ENCODE peak calls at places on chromosomes 16 and 17, in seven cellular contexts. One of them, this sample, is unnamed.

GRCh38 chr16:11057696-11058345 is 113.5 kb downstream of the CLEC16A start:
- DNase-seq in heart left ventricle: no peak
- DNase-seq in A549: no peak
- DNase-seq in endothelial cell of umbilical vein: no peak
- DNase-seq in body of pancreas: no peak
- DNase-seq in uterus: no peak
- DNase-seq in thyroid gland: no peak
- DNase-seq in this sample: no peak

GRCh38 chr17:16419074-16419928 is 3.9 kb downstream of the TRPV2 start:
- DNase-seq in heart left ventricle: no peak
- DNase-seq in A549: peak
- DNase-seq in endothelial cell of umbilical vein: peak
- DNase-seq in body of pancreas: no peak
- DNase-seq in uterus: no peak
- DNase-seq in thyroid gland: peak
- DNase-seq in this sample: peak

GRCh38 chr17:82097919-82098168 is 192 bp downstream of the FASN start:
- DNase-seq in heart left ventricle: no peak
- DNase-seq in A549: no peak
- DNase-seq in endothelial cell of umbilical vein: no peak
- DNase-seq in body of pancreas: no peak
- DNase-seq in uterus: no peak
- DNase-seq in thyroid gland: no peak
- DNase-seq in this sample: no peak

GRCh38 chr16:70156207-70156978 is 17.2 kb upstream of the CLEC18C start:
- DNase-seq in heart left ventricle: no peak
- DNase-seq in A549: no peak
- DNase-seq in endothelial cell of umbilical vein: peak
- DNase-seq in body of pancreas: no peak
- DNase-seq in uterus: no peak
- DNase-seq in thyroid gland: no peak
- DNase-seq in this sample: no peak

GRCh38 chr17:31286587-31286986 is 10.5 kb downstream of the OMG start:
- DNase-seq in heart left ventricle: no peak
- DNase-seq in A549: no peak
- DNase-seq in endothelial cell of umbilical vein: no peak
- DNase-seq in body of pancreas: no peak
- DNase-seq in uterus: no peak
- DNase-seq in thyroid gland: no peak
- DNase-seq in this sample: no peak

GRCh38 chr17:32757963-32758362 is 119.0 kb downstream of the MYO1D start:
- DNase-seq in heart left ventricle: no peak
- DNase-seq in A549: no peak
- DNase-seq in endothelial cell of umbilical vein: peak
- DNase-seq in body of pancreas: no peak
- DNase-seq in uterus: no peak
- DNase-seq in thyroid gland: no peak
- DNase-seq in this sample: no peak

GRCh38 chr17:13978478-13978877 is 90.8 kb upstream of the COX10 start:
- DNase-seq in heart left ventricle: no peak
- DNase-seq in A549: no peak
- DNase-seq in endothelial cell of umbilical vein: no peak
- DNase-seq in body of pancreas: no peak
- DNase-seq in uterus: no peak
- DNase-seq in thyroid gland: no peak
- DNase-seq in this sample: no peak

GRCh38 chr17:43591750-43592562 is 45.8 kb upstream of the ETV4 start:
- DNase-seq in heart left ventricle: peak
- DNase-seq in A549: no peak
- DNase-seq in endothelial cell of umbilical vein: peak
- DNase-seq in body of pancreas: no peak
- DNase-seq in uterus: peak
- DNase-seq in thyroid gland: peak
- DNase-seq in this sample: peak

GRCh38 chr17:77471984-77472836 is 331.4 kb downstream of the SEC14L1 start:
- DNase-seq in heart left ventricle: no peak
- DNase-seq in A549: no peak
- DNase-seq in endothelial cell of umbilical vein: peak
- DNase-seq in body of pancreas: no peak
- DNase-seq in uterus: peak
- DNase-seq in thyroid gland: peak
- DNase-seq in this sample: no peak

GRCh38 chr17:56725144-56725543 is 108.6 kb downstream of the C17orf67 start:
- DNase-seq in heart left ventricle: no peak
- DNase-seq in A549: no peak
- DNase-seq in endothelial cell of umbilical vein: no peak
- DNase-seq in body of pancreas: no peak
- DNase-seq in uterus: no peak
- DNase-seq in thyroid gland: no peak
- DNase-seq in this sample: no peak

GRCh38 chr16:21218135-21218534 is 6.8 kb upstream of the ZP2 start:
- DNase-seq in heart left ventricle: no peak
- DNase-seq in A549: no peak
- DNase-seq in endothelial cell of umbilical vein: no peak
- DNase-seq in body of pancreas: no peak
- DNase-seq in uterus: no peak
- DNase-seq in thyroid gland: no peak
- DNase-seq in this sample: no peak

GRCh38 chr17:63973930-63974593 is 1.3 kb upstream of the SCN4A start:
- DNase-seq in heart left ventricle: no peak
- DNase-seq in A549: peak
- DNase-seq in endothelial cell of umbilical vein: no peak
- DNase-seq in body of pancreas: no peak
- DNase-seq in uterus: no peak
- DNase-seq in thyroid gland: peak
- DNase-seq in this sample: no peak

GRCh38 chr17:45428954-45429337 is 3.7 kb downstream of the ARHGAP27 start:
- DNase-seq in heart left ventricle: no peak
- DNase-seq in A549: no peak
- DNase-seq in endothelial cell of umbilical vein: no peak
- DNase-seq in body of pancreas: no peak
- DNase-seq in uterus: no peak
- DNase-seq in thyroid gland: no peak
- DNase-seq in this sample: no peak

GRCh38 chr16:79165541-79165940 is 435.0 kb downstream of the MAF start:
- DNase-seq in heart left ventricle: no peak
- DNase-seq in A549: no peak
- DNase-seq in endothelial cell of umbilical vein: no peak
- DNase-seq in body of pancreas: no peak
- DNase-seq in uterus: no peak
- DNase-seq in thyroid gland: peak
- DNase-seq in this sample: no peak

DNA sequence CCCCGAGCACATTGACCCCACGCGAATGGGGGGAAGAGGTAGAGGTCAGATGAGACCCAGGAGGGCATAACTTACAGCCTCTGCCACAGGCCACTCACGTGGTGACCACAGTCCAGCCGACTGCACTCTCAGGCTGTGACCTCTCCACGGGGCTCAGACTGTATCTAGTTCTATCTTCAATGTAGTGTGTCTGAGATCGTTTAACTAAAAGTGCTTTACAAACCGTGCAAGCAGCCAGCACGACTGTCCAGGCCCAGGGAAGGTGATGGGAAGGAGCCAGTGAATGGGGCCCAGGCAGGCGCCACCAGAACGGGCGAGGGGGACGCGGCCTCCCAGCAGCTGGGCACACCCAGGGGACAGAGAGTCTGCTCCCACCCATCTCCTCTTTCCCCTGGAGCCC is 108.6 kb downstream of the ANKRD11 start:
- DNase-seq in heart left ventricle: no peak
- DNase-seq in A549: no peak
- DNase-seq in endothelial cell of umbilical vein: no peak
- DNase-seq in body of pancreas: no peak
- DNase-seq in uterus: no peak
- DNase-seq in thyroid gland: no peak
- DNase-seq in this sample: no peak
- TF ChIP-seq POLR2A in heart left ventricle: no peak
- TF ChIP-seq POLR2A in A549: no peak
- TF ChIP-seq POLR2A in endothelial cell of umbilical vein: no peak
- TF ChIP-seq POLR2A in body of pancreas: no peak
- TF ChIP-seq POLR2A in uterus: no peak
- TF ChIP-seq POLR2A in thyroid gland: no peak
- TF ChIP-seq POLR2A in this sample: no peak

GRCh38 chr16:48537275-48537674 is 72.7 kb downstream of the N4BP1 start:
- DNase-seq in heart left ventricle: no peak
- DNase-seq in A549: no peak
- DNase-seq in endothelial cell of umbilical vein: no peak
- DNase-seq in body of pancreas: no peak
- DNase-seq in uterus: no peak
- DNase-seq in thyroid gland: no peak
- DNase-seq in this sample: peak

GRCh38 chr16:48539485-48540221 is 70.3 kb downstream of the N4BP1 start:
- DNase-seq in heart left ventricle: no peak
- DNase-seq in A549: no peak
- DNase-seq in endothelial cell of umbilical vein: no peak
- DNase-seq in body of pancreas: no peak
- DNase-seq in uterus: no peak
- DNase-seq in thyroid gland: no peak
- DNase-seq in this sample: no peak

GRCh38 chr16:48537909-48538745 is 71.9 kb downstream of the N4BP1 start:
- DNase-seq in heart left ventricle: peak
- DNase-seq in A549: no peak
- DNase-seq in endothelial cell of umbilical vein: no peak
- DNase-seq in body of pancreas: no peak
- DNase-seq in uterus: peak
- DNase-seq in thyroid gland: peak
- DNase-seq in this sample: no peak

GRCh38 chr16:48540222-48540900 is 69.6 kb downstream of the N4BP1 start:
- DNase-seq in heart left ventricle: no peak
- DNase-seq in A549: no peak
- DNase-seq in endothelial cell of umbilical vein: no peak
- DNase-seq in body of pancreas: no peak
- DNase-seq in uterus: no peak
- DNase-seq in thyroid gland: no peak
- DNase-seq in this sample: no peak

DNA sequence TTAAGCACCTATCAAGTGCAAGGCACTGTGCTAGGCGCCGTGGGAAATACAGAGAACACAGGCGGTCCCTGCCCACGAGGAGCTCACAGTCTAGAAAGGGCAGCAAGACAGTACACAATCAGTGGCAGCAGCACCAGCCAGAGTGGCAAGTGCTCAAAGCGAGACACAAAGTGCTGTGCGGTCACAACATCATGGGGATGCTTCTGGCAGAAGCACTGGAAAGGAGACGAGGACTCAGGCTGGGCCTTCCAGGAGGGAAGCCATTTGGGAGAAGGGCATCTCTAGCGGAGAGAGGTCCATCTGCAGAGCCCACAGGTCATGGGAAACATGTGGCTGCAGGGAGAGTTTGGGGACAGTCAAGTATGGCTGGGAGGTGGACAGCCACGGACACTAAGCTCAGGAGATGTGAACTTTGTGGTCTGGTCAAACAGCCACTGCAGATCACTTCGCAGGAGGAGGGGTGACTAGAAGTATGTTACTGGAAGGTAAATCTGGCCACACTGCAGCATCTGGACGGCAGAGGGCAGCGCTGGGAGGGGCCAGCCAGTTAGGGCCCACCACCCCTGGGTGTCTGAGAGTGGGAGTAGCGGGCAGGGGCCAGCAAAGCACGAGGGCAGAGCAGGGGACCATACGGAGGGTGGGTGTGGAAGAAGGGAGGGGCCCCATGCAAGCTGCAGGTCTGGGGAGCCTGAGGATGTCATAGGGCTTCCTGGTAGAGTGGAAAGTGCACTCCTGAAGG is 71.1 kb downstream of the N4BP1 start:
- DNase-seq in heart left ventricle: no peak
- DNase-seq in A549: no peak
- DNase-seq in endothelial cell of umbilical vein: no peak
- DNase-seq in body of pancreas: no peak
- DNase-seq in uterus: no peak
- DNase-seq in thyroid gland: no peak
- DNase-seq in this sample: no peak
- TF ChIP-seq POLR2A in heart left ventricle: no peak
- TF ChIP-seq POLR2A in A549: no peak
- TF ChIP-seq POLR2A in endothelial cell of umbilical vein: no peak
- TF ChIP-seq POLR2A in body of pancreas: no peak
- TF ChIP-seq POLR2A in uterus: no peak
- TF ChIP-seq POLR2A in thyroid gland: no peak
- TF ChIP-seq POLR2A in this sample: no peak

GRCh38 chr16:31897283-31897682 is 23.7 kb downstream of the ZNF267 start:
- DNase-seq in heart left ventricle: no peak
- DNase-seq in A549: no peak
- DNase-seq in endothelial cell of umbilical vein: no peak
- DNase-seq in body of pancreas: no peak
- DNase-seq in uterus: no peak
- DNase-seq in thyroid gland: no peak
- DNase-seq in this sample: no peak

GRCh38 chr16:31888735-31889134 is 15.1 kb downstream of the ZNF267 start:
- DNase-seq in heart left ventricle: no peak
- DNase-seq in A549: no peak
- DNase-seq in endothelial cell of umbilical vein: no peak
- DNase-seq in body of pancreas: no peak
- DNase-seq in uterus: no peak
- DNase-seq in thyroid gland: no peak
- DNase-seq in this sample: no peak

GRCh38 chr16:31899505-31899904 is 25.9 kb downstream of the ZNF267 start:
- DNase-seq in heart left ventricle: no peak
- DNase-seq in A549: no peak
- DNase-seq in endothelial cell of umbilical vein: no peak
- DNase-seq in body of pancreas: no peak
- DNase-seq in uterus: no peak
- DNase-seq in thyroid gland: no peak
- DNase-seq in this sample: no peak

GRCh38 chr16:31893824-31894223 is 20.2 kb downstream of the ZNF267 start:
- DNase-seq in heart left ventricle: no peak
- DNase-seq in A549: no peak
- DNase-seq in endothelial cell of umbilical vein: no peak
- DNase-seq in body of pancreas: no peak
- DNase-seq in uterus: no peak
- DNase-seq in thyroid gland: no peak
- DNase-seq in this sample: no peak
- TF ChIP-seq POLR2A in heart left ventricle: no peak
- TF ChIP-seq POLR2A in A549: no peak
- TF ChIP-seq POLR2A in endothelial cell of umbilical vein: no peak
- TF ChIP-seq POLR2A in body of pancreas: no peak
- TF ChIP-seq POLR2A in uterus: no peak
- TF ChIP-seq POLR2A in thyroid gland: no peak
- TF ChIP-seq POLR2A in this sample: no peak

DNA sequence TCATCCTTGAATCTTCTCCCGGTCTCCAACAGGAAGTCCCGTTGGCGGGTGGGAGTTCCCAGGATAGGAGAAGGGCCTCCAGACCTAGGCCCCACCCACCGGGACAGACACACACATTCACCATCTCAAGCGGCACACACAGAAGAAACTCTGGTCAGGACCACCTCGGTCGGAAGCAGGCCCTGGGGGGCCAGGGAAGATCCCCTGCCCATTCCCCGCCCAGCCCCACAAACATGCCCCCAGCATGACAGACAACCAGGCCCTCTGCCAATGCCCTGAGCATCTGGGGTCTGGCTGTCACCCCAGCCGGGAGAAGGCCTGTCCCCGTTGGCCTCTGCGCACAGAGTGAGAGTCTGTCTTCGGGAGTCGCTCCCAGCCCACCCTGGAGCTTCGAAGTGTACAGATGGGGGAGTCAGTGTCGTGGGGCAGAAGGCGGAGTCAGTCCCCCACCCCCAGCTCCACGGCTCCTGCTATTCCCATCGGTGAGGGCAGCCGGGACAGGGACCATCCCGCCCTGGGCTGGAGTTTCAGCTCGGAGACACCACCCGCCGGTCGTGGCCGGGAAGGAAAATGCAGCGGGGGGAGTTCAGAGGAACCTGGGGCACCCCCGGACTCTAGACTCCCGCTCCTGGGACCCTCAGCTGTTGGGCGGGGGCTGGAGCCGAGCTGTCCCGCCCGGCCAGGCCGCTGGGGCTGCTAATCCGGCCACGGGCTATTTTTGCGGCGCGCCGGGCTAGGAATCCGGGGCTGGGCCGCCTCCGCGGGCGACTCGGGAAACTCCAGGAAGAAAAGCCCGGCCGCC is 690 bp downstream of the RHBDF1 start:
- DNase-seq in heart left ventricle: peak
- DNase-seq in A549: peak
- DNase-seq in endothelial cell of umbilical vein: peak
- DNase-seq in body of pancreas: peak
- DNase-seq in uterus: peak
- DNase-seq in thyroid gland: peak
- DNase-seq in this sample: no peak
- TF ChIP-seq POLR2A in heart left ventricle: no peak
- TF ChIP-seq POLR2A in A549: no peak
- TF ChIP-seq POLR2A in endothelial cell of umbilical vein: no peak
- TF ChIP-seq POLR2A in body of pancreas: peak
- TF ChIP-seq POLR2A in uterus: peak
- TF ChIP-seq POLR2A in thyroid gland: no peak
- TF ChIP-seq POLR2A in this sample: no peak